ENCODE peak calls at places on chromosomes 16 and 17, in six cellular contexts. T is adrenal gland, E is neural progenitor cell, M is fibroblast of lung, I is colonic mucosa, G is tibial artery. P is an unnamed sample. For H3K4me1 and H3K36me3, the result is how much of the 10 kb centered on the place peaks cover.

GRCh38 chr16:60166111-60166510 is 1432.0 kb upstream of the GOT2 start:
- DNase-seq in T (no peak), E (no peak), M (no peak), I (no peak), G (no peak), P (no peak)

GRCh38 chr17:49501496-49501895 is 6.4 kb downstream of the NGFR start:
- DNase-seq in T (no peak), E (no peak), M (no peak), I (no peak), G (no peak), P (no peak)

GRCh38 chr17:9241371-9241712 is 220.0 kb downstream of the NTN1 start:
- DNase-seq in T (peak), E (no peak), M (no peak), I (peak), G (peak), P (no peak)

GRCh38 chr16:78503501-78504110 is 404.2 kb downstream of the WWOX start:
- DNase-seq in T (peak), E (peak), M (peak), I (peak), G (no peak), P (peak)

GRCh38 chr16:24999856-25000447 is 15.2 kb downstream of the ARHGAP17 start:
- DNase-seq in T (no peak), E (no peak), M (peak), I (no peak), G (no peak), P (no peak)

GRCh38 chr17:63369233-63369632 is 76.9 kb downstream of the CYB561 start:
- DNase-seq in T (peak), E (no peak), M (peak), I (no peak), G (no peak), P (no peak)

GRCh38 chr16:66472961-66473610 is 46.0 kb downstream of the BEAN1 start:
- DNase-seq in T (no peak), E (no peak), M (no peak), I (no peak), G (no peak), P (no peak)

GRCh38 chr17:68394608-68395331 is 62.5 kb downstream of the WIPI1 start:
- DNase-seq in T (no peak), E (no peak), M (no peak), I (peak), G (no peak), P (no peak)

GRCh38 chr17:9987779-9988585 is 82.9 kb upstream of the RCVRN start:
- DNase-seq in T (peak), E (peak), M (peak), I (peak), G (no peak), P (peak)

GRCh38 chr17:2138768-2139167 is 83.9 kb downstream of the HIC1 start:
- DNase-seq in T (peak), E (no peak), M (peak), I (peak), G (no peak), P (no peak)

GRCh38 chr16:21005008-21005407 is 104.4 kb downstream of the LYRM1 start:
- DNase-seq in T (no peak), E (no peak), M (no peak), I (no peak), G (no peak), P (no peak)

GRCh38 chr16:29972500-29972899 is 1.2 kb upstream of the TAOK2 start:
- DNase-seq in T (no peak), E (no peak), M (no peak), I (no peak), G (peak), P (no peak)

GRCh38 chr17:4310349-4311060 is 46.7 kb upstream of the ANKFY1 start:
- DNase-seq in T (peak), E (no peak), M (peak), I (no peak), G (no peak), P (peak)

GRCh38 chr17:29070795-29071194 is 27.9 kb downstream of the PIPOX start:
- DNase-seq in T (no peak), E (no peak), M (no peak), I (no peak), G (no peak), P (no peak)

GRCh38 chr17:76582660-76583059 is 3.0 kb downstream of the ST6GALNAC2 start:
- DNase-seq in T (no peak), E (no peak), M (no peak), I (no peak), G (no peak), P (no peak)

GRCh38 chr17:13001991-13002615 is 15.7 kb downstream of the ELAC2 start:
- DNase-seq in T (no peak), E (no peak), M (peak), I (no peak), G (peak), P (no peak)

GRCh38 chr16:66903544-66904427 is 14.9 kb downstream of the CDH16 start:
- DNase-seq in T (no peak), E (no peak), M (no peak), I (no peak), G (no peak), P (no peak)

GRCh38 chr16:982152-983043 is 828 bp downstream of the SOX8 start:
- DNase-seq in T (peak), E (peak), M (no peak), I (no peak), G (no peak), P (no peak)

GRCh38 chr17:19306160-19307111 is 56.1 kb downstream of the B9D1 start:
- DNase-seq in T (no peak), E (no peak), M (no peak), I (no peak), G (no peak), P (no peak)

GRCh38 chr17:73489991-73490390 is 154.3 kb downstream of the SDK2 start:
- DNase-seq in T (no peak), E (no peak), M (no peak), I (no peak), G (no peak), P (no peak)

GRCh38 chr16:50884066-50884860 is 142.4 kb downstream of the CYLD start:
- DNase-seq in T (no peak), E (peak), M (no peak), I (no peak), G (no peak), P (no peak)

GRCh38 chr17:44967026-44967906 is 837 bp downstream of the C1QL1 start:
- DNase-seq in T (no peak), E (peak), M (no peak), I (no peak), G (no peak), P (no peak)

GRCh38 chr16:86396918-86397317 is 113.4 kb upstream of the FOXF1 start:
- DNase-seq in T (no peak), E (no peak), M (peak), I (peak), G (no peak), P (no peak)

GRCh38 chr17:76684756-76685155 is 26.0 kb downstream of the MXRA7 start:
- DNase-seq in T (no peak), E (no peak), M (no peak), I (no peak), G (no peak), P (no peak)

GRCh38 chr16:28090646-28091377 is 27.3 kb upstream of the GSG1L start:
- DNase-seq in T (peak), E (peak), M (peak), I (no peak), G (no peak), P (no peak)

GRCh38 chr17:14289162-14289561 is 11.7 kb upstream of the HS3ST3B1 start:
- DNase-seq in T (no peak), E (no peak), M (no peak), I (no peak), G (no peak), P (no peak)

GRCh38 chr16:57623251-57624043 is 5.0 kb upstream of the ADGRG1 start:
- DNase-seq in T (peak), E (peak), M (peak), I (peak), G (no peak), P (no peak)

GRCh38 chr16:62135903-62136302 is 99.7 kb upstream of the CDH8 start:
- DNase-seq in T (no peak), E (no peak), M (peak), I (no peak), G (no peak), P (no peak)

GRCh38 chr17:75845933-75846700 is 1.9 kb upstream of the UNC13D start:
- DNase-seq in T (no peak), E (no peak), M (no peak), I (peak), G (no peak), P (peak)

GRCh38 chr16:26709175-26709574 is 357.6 kb upstream of the C16orf82 start:
- DNase-seq in T (no peak), E (no peak), M (no peak), I (no peak), G (no peak), P (no peak)

GRCh38 chr17:77126519-77126918 is 14.2 kb upstream of the SEC14L1 start:
- DNase-seq in T (peak), E (no peak), M (no peak), I (peak), G (no peak), P (no peak)

GRCh38 chr16:19513377-19514053 is 8.4 kb downstream of the GDE1 start:
- DNase-seq in T (no peak), E (no peak), M (no peak), I (peak), G (no peak), P (no peak)

GRCh38 chr17:35491417-35491816 is 42.9 kb upstream of the SLFN13 start:
- DNase-seq in T (no peak), E (no peak), M (no peak), I (no peak), G (no peak), P (no peak)

GRCh38 chr16:26889751-26890150 is 177.0 kb upstream of the C16orf82 start:
- DNase-seq in T (no peak), E (no peak), M (no peak), I (no peak), G (no peak), P (no peak)

GRCh38 chr17:77814091-77814772 is 144.3 kb upstream of the TNRC6C start:
- DNase-seq in T (no peak), E (no peak), M (no peak), I (no peak), G (peak), P (no peak)

GRCh38 chr16:72094266-72094610 is 591 bp downstream of the DHX38 start:
- DNase-seq in T (no peak), E (peak), M (peak), I (peak), G (no peak), P (no peak)

GRCh38 chr17:28527859-28528258 is 21.7 kb downstream of the FOXN1 start:
- DNase-seq in T (no peak), E (no peak), M (no peak), I (peak), G (no peak), P (no peak)

GRCh38 chr17:81553018-81553615 is 964 bp upstream of the FAAP100 start:
- DNase-seq in T (peak), E (peak), M (peak), I (peak), G (peak), P (peak)

GRCh38 chr17:78022425-78022824 is 63.9 kb downstream of the TNRC6C start:
- DNase-seq in T (no peak), E (no peak), M (no peak), I (no peak), G (no peak), P (no peak)

DNA sequence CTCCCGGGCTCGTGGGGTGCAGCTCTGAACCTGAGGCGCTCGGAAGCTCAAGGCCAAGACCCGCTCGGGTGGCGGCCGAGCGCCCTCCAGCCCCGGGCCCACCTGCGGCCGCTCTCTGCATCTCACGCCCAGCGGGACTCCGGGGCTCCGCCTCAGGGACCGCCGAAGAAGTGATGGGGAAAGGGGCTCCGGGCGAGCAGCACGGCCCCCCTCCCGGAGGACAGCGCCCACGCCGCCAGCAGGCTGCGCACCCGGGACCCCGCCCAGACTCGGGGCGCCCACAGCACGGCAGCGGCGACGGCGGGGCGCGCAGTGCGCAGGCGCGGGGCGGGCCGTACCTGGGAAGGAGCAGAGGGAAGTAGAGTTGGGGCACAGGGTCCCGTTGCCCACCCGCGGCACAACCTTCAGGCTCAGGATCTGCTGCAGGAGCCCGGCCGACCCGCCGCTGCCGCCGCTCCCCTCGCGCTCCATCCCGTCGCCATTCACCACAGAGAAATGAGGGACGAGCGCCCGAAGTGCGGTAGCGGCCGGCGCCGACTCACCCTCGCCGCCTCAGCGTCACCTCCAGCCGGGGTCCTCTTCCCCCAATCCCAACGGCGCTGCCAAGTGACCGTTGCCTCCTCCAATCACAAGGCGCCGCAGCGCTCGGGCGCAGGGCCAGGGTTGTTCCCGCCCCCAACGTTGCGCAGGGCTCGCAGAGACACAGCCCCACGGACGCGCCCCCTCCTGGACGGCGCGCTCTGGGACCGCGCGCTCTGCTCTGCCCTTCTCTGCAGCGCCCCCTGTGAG is at the start of gene TMEM170A:
- DNase-seq in T (peak), E (peak), M (peak), I (peak), G (peak), P (peak)
- H3K4me1 ChIP-seq in T (under half), E (under half), M (under half), I (under half), G (under half), P (under half)

GRCh38 chr16:73149329-73149728 is 101.4 kb upstream of the ZFHX3 start:
- DNase-seq in T (no peak), E (no peak), M (no peak), I (peak), G (no peak), P (no peak)

GRCh38 chr16:73154063-73154870 is 106.3 kb upstream of the ZFHX3 start:
- DNase-seq in T (peak), E (no peak), M (peak), I (no peak), G (peak), P (no peak)

GRCh38 chr16:73151225-73151624 is 103.3 kb upstream of the ZFHX3 start:
- DNase-seq in T (no peak), E (peak), M (no peak), I (no peak), G (no peak), P (no peak)

GRCh38 chr16:73150790-73151189 is 102.9 kb upstream of the ZFHX3 start:
- DNase-seq in T (no peak), E (no peak), M (no peak), I (no peak), G (no peak), P (no peak)

GRCh38 chr16:73152731-73153130 is 104.8 kb upstream of the ZFHX3 start:
- DNase-seq in T (no peak), E (peak), M (peak), I (no peak), G (no peak), P (peak)
- TF ChIP-seq CTCF in T (no peak), E (no peak), M (no peak), I (no peak), G (no peak), P (no peak)

DNA sequence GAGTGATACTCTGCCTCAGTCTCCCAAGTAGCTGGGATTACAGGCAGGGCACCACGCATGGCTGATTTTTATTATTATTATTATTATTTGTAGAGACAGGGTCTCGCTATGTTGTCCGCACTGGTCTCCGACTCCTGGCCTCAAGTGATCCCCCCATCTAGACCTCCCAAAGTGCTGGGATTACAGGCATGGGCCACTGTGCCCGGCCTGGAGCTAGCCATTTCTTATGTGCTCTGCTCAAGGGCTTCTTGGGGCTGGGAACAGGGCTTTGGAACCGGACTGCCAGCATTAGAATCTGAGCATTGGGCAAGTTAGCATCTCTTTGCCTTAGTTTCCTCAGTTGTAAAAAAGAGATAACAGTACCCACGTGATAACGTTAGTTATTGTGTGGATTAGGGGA is 111.3 kb downstream of the C16orf78 start:
- DNase-seq in T (no peak), E (no peak), M (no peak), I (no peak), G (no peak), P (no peak)
- H3K36me3 ChIP-seq in T (under half), E (under half), M (under half), I (under half), G (under half), P (under half)

GRCh38 chr17:82882715-82883446 is 43.1 kb upstream of the ZNF750 start:
- DNase-seq in T (no peak), E (no peak), M (no peak), I (peak), G (no peak), P (no peak)

GRCh38 chr17:82883461-82884031 is 43.7 kb upstream of the ZNF750 start:
- DNase-seq in T (no peak), E (no peak), M (no peak), I (no peak), G (no peak), P (no peak)

GRCh38 chr17:82880620-82881019 is 40.8 kb upstream of the ZNF750 start:
- DNase-seq in T (no peak), E (no peak), M (no peak), I (no peak), G (no peak), P (no peak)

GRCh38 chr17:82881292-82881823 is 41.5 kb upstream of the ZNF750 start:
- DNase-seq in T (no peak), E (no peak), M (no peak), I (no peak), G (no peak), P (no peak)

GRCh38 chr17:82881900-82882714 is 42.3 kb upstream of the ZNF750 start:
- DNase-seq in T (peak), E (no peak), M (no peak), I (peak), G (peak), P (peak)
- H3K4me1 ChIP-seq in T (under half), E (under half), M (under half), I (under half), G (under half), P (under half)

P was measured in Caco-2.